ENCODE peak calls at places on chromosomes 1 and 21, in eight cellular contexts. One of them, this sample, is unnamed.

GRCh38 chr1:53076165-53076564 is 14.2 kb downstream of the PODN start:
- DNase-seq in A549: no peak
- DNase-seq in Right ventricle myocardium superior: peak; percentile 20
- DNase-seq in nephron progenitor cell: no peak
- DNase-seq in frontal cortex: no peak
- DNase-seq in HuH-7.5: no peak
- DNase-seq in breast epithelium: peak; percentile 27
- DNase-seq in activated gamma-delta T cell: no peak
- DNase-seq in this sample: no peak

GRCh38 chr1:3611170-3612019 is at the start of gene MEGF6:
- DNase-seq in A549: peak; percentile 57
- DNase-seq in Right ventricle myocardium superior: peak; percentile 65
- DNase-seq in nephron progenitor cell: peak; percentile 99
- DNase-seq in frontal cortex: no peak
- DNase-seq in HuH-7.5: no peak
- DNase-seq in breast epithelium: peak; percentile 70
- DNase-seq in activated gamma-delta T cell: peak; percentile 50
- DNase-seq in this sample: peak; percentile 53

GRCh38 chr21:39686636-39687035 is 58.3 kb upstream of the IGSF5 start:
- DNase-seq in A549: no peak
- DNase-seq in Right ventricle myocardium superior: no peak
- DNase-seq in nephron progenitor cell: no peak
- DNase-seq in frontal cortex: no peak
- DNase-seq in HuH-7.5: no peak
- DNase-seq in breast epithelium: no peak
- DNase-seq in activated gamma-delta T cell: no peak
- DNase-seq in this sample: no peak

GRCh38 chr1:8848663-8849386 is 29.7 kb downstream of the ENO1 start:
- DNase-seq in A549: peak; percentile 80
- DNase-seq in Right ventricle myocardium superior: peak; percentile 96
- DNase-seq in nephron progenitor cell: peak; percentile 92
- DNase-seq in frontal cortex: peak; percentile 79
- DNase-seq in HuH-7.5: peak; percentile 82
- DNase-seq in breast epithelium: peak; percentile 93
- DNase-seq in activated gamma-delta T cell: peak; percentile 36
- DNase-seq in this sample: peak; percentile 92

GRCh38 chr1:204837440-204838084 is 33.1 kb upstream of the NFASC start:
- DNase-seq in A549: peak; percentile 45
- DNase-seq in Right ventricle myocardium superior: no peak
- DNase-seq in nephron progenitor cell: peak; percentile 91
- DNase-seq in frontal cortex: no peak
- DNase-seq in HuH-7.5: peak; percentile 49
- DNase-seq in breast epithelium: no peak
- DNase-seq in activated gamma-delta T cell: no peak
- DNase-seq in this sample: peak; percentile 45

GRCh38 chr1:19828546-19828945 is 13.5 kb upstream of the RNF186 start:
- DNase-seq in A549: no peak
- DNase-seq in Right ventricle myocardium superior: no peak
- DNase-seq in nephron progenitor cell: no peak
- DNase-seq in frontal cortex: no peak
- DNase-seq in HuH-7.5: no peak
- DNase-seq in breast epithelium: no peak
- DNase-seq in activated gamma-delta T cell: no peak
- DNase-seq in this sample: no peak

GRCh38 chr1:11178021-11179015 is 10.8 kb upstream of the ANGPTL7 start:
- DNase-seq in A549: no peak
- DNase-seq in Right ventricle myocardium superior: peak; percentile 67
- DNase-seq in nephron progenitor cell: peak; percentile 37
- DNase-seq in frontal cortex: no peak
- DNase-seq in HuH-7.5: no peak
- DNase-seq in breast epithelium: no peak
- DNase-seq in activated gamma-delta T cell: no peak
- DNase-seq in this sample: no peak

GRCh38 chr1:169105434-169106094 is 926 bp upstream of the ATP1B1 start:
- DNase-seq in A549: peak; percentile 85
- DNase-seq in Right ventricle myocardium superior: peak; percentile 84
- DNase-seq in nephron progenitor cell: peak; percentile 79
- DNase-seq in frontal cortex: peak; percentile 67
- DNase-seq in HuH-7.5: peak; percentile 78
- DNase-seq in breast epithelium: peak; percentile 84
- DNase-seq in activated gamma-delta T cell: peak; percentile 49
- DNase-seq in this sample: no peak

GRCh38 chr1:91273875-91274274 is 130.8 kb downstream of the HFM1 start:
- DNase-seq in A549: no peak
- DNase-seq in Right ventricle myocardium superior: no peak
- DNase-seq in nephron progenitor cell: no peak
- DNase-seq in frontal cortex: no peak
- DNase-seq in HuH-7.5: no peak
- DNase-seq in breast epithelium: no peak
- DNase-seq in activated gamma-delta T cell: no peak
- DNase-seq in this sample: no peak

GRCh38 chr1:209883341-209883971 is 54.6 kb upstream of the SYT14 start:
- DNase-seq in A549: no peak
- DNase-seq in Right ventricle myocardium superior: no peak
- DNase-seq in nephron progenitor cell: no peak
- DNase-seq in frontal cortex: no peak
- DNase-seq in HuH-7.5: no peak
- DNase-seq in breast epithelium: no peak
- DNase-seq in activated gamma-delta T cell: no peak
- DNase-seq in this sample: peak; percentile 68

GRCh38 chr1:109158433-109158832 is 44.5 kb downstream of the ELAPOR1 start:
- DNase-seq in A549: no peak
- DNase-seq in Right ventricle myocardium superior: no peak
- DNase-seq in nephron progenitor cell: no peak
- DNase-seq in frontal cortex: no peak
- DNase-seq in HuH-7.5: no peak
- DNase-seq in breast epithelium: no peak
- DNase-seq in activated gamma-delta T cell: no peak
- DNase-seq in this sample: no peak

GRCh38 chr1:246724725-246725095 is 501 bp downstream of the SCCPDH start:
- DNase-seq in A549: peak; percentile 42
- DNase-seq in Right ventricle myocardium superior: no peak
- DNase-seq in nephron progenitor cell: peak; percentile 9
- DNase-seq in frontal cortex: peak; percentile 45
- DNase-seq in HuH-7.5: peak; percentile 46
- DNase-seq in breast epithelium: no peak
- DNase-seq in activated gamma-delta T cell: no peak
- DNase-seq in this sample: no peak

GRCh38 chr1:66490817-66491216 is 43.1 kb upstream of the SGIP1 start:
- DNase-seq in A549: no peak
- DNase-seq in Right ventricle myocardium superior: no peak
- DNase-seq in nephron progenitor cell: no peak
- DNase-seq in frontal cortex: no peak
- DNase-seq in HuH-7.5: no peak
- DNase-seq in breast epithelium: no peak
- DNase-seq in activated gamma-delta T cell: no peak
- DNase-seq in this sample: no peak

GRCh38 chr1:209404577-209404976 is 178.9 kb upstream of the CAMK1G start:
- DNase-seq in A549: no peak
- DNase-seq in Right ventricle myocardium superior: no peak
- DNase-seq in nephron progenitor cell: no peak
- DNase-seq in frontal cortex: no peak
- DNase-seq in HuH-7.5: no peak
- DNase-seq in breast epithelium: no peak
- DNase-seq in activated gamma-delta T cell: no peak
- DNase-seq in this sample: no peak

GRCh38 chr1:211287218-211287617 is 28.1 kb downstream of the RCOR3 start:
- DNase-seq in A549: no peak
- DNase-seq in Right ventricle myocardium superior: no peak
- DNase-seq in nephron progenitor cell: no peak
- DNase-seq in frontal cortex: no peak
- DNase-seq in HuH-7.5: no peak
- DNase-seq in breast epithelium: no peak
- DNase-seq in activated gamma-delta T cell: no peak
- DNase-seq in this sample: no peak

GRCh38 chr1:27862004-27862403 is 10.3 kb upstream of the THEMIS2 start:
- DNase-seq in A549: no peak
- DNase-seq in Right ventricle myocardium superior: no peak
- DNase-seq in nephron progenitor cell: no peak
- DNase-seq in frontal cortex: no peak
- DNase-seq in HuH-7.5: no peak
- DNase-seq in breast epithelium: no peak
- DNase-seq in activated gamma-delta T cell: no peak
- DNase-seq in this sample: no peak

GRCh38 chr1:18440385-18441226 is 40.1 kb upstream of the KLHDC7A start:
- DNase-seq in A549: no peak
- DNase-seq in Right ventricle myocardium superior: no peak
- DNase-seq in nephron progenitor cell: no peak
- DNase-seq in frontal cortex: no peak
- DNase-seq in HuH-7.5: no peak
- DNase-seq in breast epithelium: no peak
- DNase-seq in activated gamma-delta T cell: no peak
- DNase-seq in this sample: no peak

GRCh38 chr1:177586429-177586828 is 383.4 kb downstream of the SEC16B start:
- DNase-seq in A549: no peak
- DNase-seq in Right ventricle myocardium superior: no peak
- DNase-seq in nephron progenitor cell: no peak
- DNase-seq in frontal cortex: no peak
- DNase-seq in HuH-7.5: no peak
- DNase-seq in breast epithelium: no peak
- DNase-seq in activated gamma-delta T cell: no peak
- DNase-seq in this sample: no peak

GRCh38 chr1:180117764-180118116 is 36.9 kb upstream of the QSOX1 start:
- DNase-seq in A549: peak; percentile 50
- DNase-seq in Right ventricle myocardium superior: peak; percentile 56
- DNase-seq in nephron progenitor cell: no peak
- DNase-seq in frontal cortex: no peak
- DNase-seq in HuH-7.5: no peak
- DNase-seq in breast epithelium: no peak
- DNase-seq in activated gamma-delta T cell: no peak
- DNase-seq in this sample: peak; percentile 76

GRCh38 chr1:19313961-19314882 is 2.1 kb downstream of the SLC66A1 start:
- DNase-seq in A549: no peak
- DNase-seq in Right ventricle myocardium superior: no peak
- DNase-seq in nephron progenitor cell: no peak
- DNase-seq in frontal cortex: no peak
- DNase-seq in HuH-7.5: no peak
- DNase-seq in breast epithelium: no peak
- DNase-seq in activated gamma-delta T cell: no peak
- DNase-seq in this sample: no peak

GRCh38 chr1:26305667-26306289 is 658 bp downstream of the UBXN11 start:
- DNase-seq in A549: no peak
- DNase-seq in Right ventricle myocardium superior: no peak
- DNase-seq in nephron progenitor cell: no peak
- DNase-seq in frontal cortex: no peak
- DNase-seq in HuH-7.5: no peak
- DNase-seq in breast epithelium: no peak
- DNase-seq in activated gamma-delta T cell: no peak
- DNase-seq in this sample: no peak

GRCh38 chr1:60343736-60344135 is 270.2 kb upstream of the C1orf87 start:
- DNase-seq in A549: no peak
- DNase-seq in Right ventricle myocardium superior: no peak
- DNase-seq in nephron progenitor cell: no peak
- DNase-seq in frontal cortex: no peak
- DNase-seq in HuH-7.5: no peak
- DNase-seq in breast epithelium: no peak
- DNase-seq in activated gamma-delta T cell: no peak
- DNase-seq in this sample: no peak

GRCh38 chr1:229230136-229230892 is 40.6 kb upstream of the RAB4A start:
- DNase-seq in A549: no peak
- DNase-seq in Right ventricle myocardium superior: peak; percentile 61
- DNase-seq in nephron progenitor cell: peak; percentile 37
- DNase-seq in frontal cortex: no peak
- DNase-seq in HuH-7.5: no peak
- DNase-seq in breast epithelium: no peak
- DNase-seq in activated gamma-delta T cell: no peak
- DNase-seq in this sample: no peak

GRCh38 chr1:227521782-227522181 is 41.6 kb upstream of the ZNF678 start:
- DNase-seq in A549: no peak
- DNase-seq in Right ventricle myocardium superior: no peak
- DNase-seq in nephron progenitor cell: no peak
- DNase-seq in frontal cortex: no peak
- DNase-seq in HuH-7.5: no peak
- DNase-seq in breast epithelium: no peak
- DNase-seq in activated gamma-delta T cell: no peak
- DNase-seq in this sample: no peak

This sample was measured in hepatic stellate cell.